ENCODE peak calls at places on chromosomes 3 and 15, in five cellular contexts. I is choroid plexus epithelial cell, R is heart left ventricle, O is fibroblast of mammary gland, F is GM10248. M is an unnamed sample.

GRCh38 chr3:98966862-98967554 is 65.5 kb upstream of the DCBLD2 start:
- DNase-seq in R (no peak), O (peak), F (no peak), I (no peak), M (no peak)

GRCh38 chr3:71708478-71709098 is 16.6 kb downstream of the EIF4E3 start:
- DNase-seq in R (no peak), I (peak), O (no peak), F (no peak), M (no peak)

GRCh38 chr3:101939391-101939790 is 90.1 kb downstream of the NFKBIZ start:
- DNase-seq in I (peak), R (no peak), F (no peak), O (no peak), M (no peak)

GRCh38 chr3:23055733-23056376 is 147.3 kb upstream of the UBE2E2 start:
- DNase-seq in I (peak), R (no peak), O (peak), F (no peak), M (no peak)

GRCh38 chr3:16841354-16841753 is 43.4 kb upstream of the PLCL2 start:
- DNase-seq in I (no peak), O (no peak), F (no peak), R (no peak), M (no peak)

GRCh38 chr3:13301295-13301987 is 118.7 kb downstream of the NUP210 start:
- DNase-seq in F (peak), I (peak), R (no peak), O (peak), M (peak)

GRCh38 chr3:184337315-184337714 is at the start of gene FAM131A:
- DNase-seq in F (no peak), R (peak), I (no peak), O (peak), M (no peak)

GRCh38 chr15:96336643-96337353 is 6.3 kb downstream of the NR2F2 start:
- DNase-seq in O (peak), I (peak), R (no peak), F (no peak), M (no peak)

GRCh38 chr15:78291698-78292097 is 7.7 kb downstream of the SKIC8 start:
- DNase-seq in F (no peak), O (no peak), I (no peak), R (no peak), M (no peak)

GRCh38 chr15:81092559-81092902 is 41.5 kb upstream of the CFAP161 start:
- DNase-seq in R (peak), F (no peak), O (no peak), I (no peak), M (no peak)

GRCh38 chr15:96338772-96339661 is 8.5 kb downstream of the NR2F2 start:
- DNase-seq in R (no peak), F (no peak), I (peak), O (peak), M (no peak)

GRCh38 chr3:167843886-167844285 is 108.4 kb downstream of the SERPINI1 start:
- DNase-seq in O (no peak), R (no peak), I (no peak), F (no peak), M (no peak)

GRCh38 chr15:60062826-60063225 is 58.7 kb downstream of the FOXB1 start:
- DNase-seq in O (peak), F (no peak), I (peak), R (no peak), M (no peak)

GRCh38 chr3:72891053-72891855 is 3.4 kb downstream of the GXYLT2 start:
- DNase-seq in F (no peak), O (peak), R (peak), I (peak), M (no peak)

GRCh38 chr3:11835028-11835639 is 11.6 kb downstream of the TAMM41 start:
- DNase-seq in I (peak), F (no peak), R (no peak), O (peak), M (no peak)

GRCh38 chr3:125192190-125193035 is 20.1 kb downstream of the SLC12A8 start:
- DNase-seq in F (peak), I (no peak), O (no peak), R (no peak), M (no peak)

GRCh38 chr15:40894689-40895308 is 549 bp downstream of the VPS18 start:
- DNase-seq in O (peak), I (peak), R (no peak), F (peak), M (peak)

GRCh38 chr3:146464005-146464595 is 5.3 kb downstream of the PLSCR2 start:
- DNase-seq in O (peak), F (no peak), I (peak), R (no peak), M (no peak)

GRCh38 chr3:52782412-52783210 is 5.2 kb downstream of the ITIH1 start:
- DNase-seq in R (no peak), F (no peak), I (no peak), O (no peak), M (no peak)

GRCh38 chr3:127177226-127177625 is 15.7 kb upstream of the PRR23E start:
- DNase-seq in R (no peak), O (peak), F (peak), I (peak), M (no peak)
- TF ChIP-seq CTCF in R (peak), O (peak), F (no peak), I (peak), M (no peak)

GRCh38 chr3:60855250-60855649 is 396.0 kb downstream of the FHIT start:
- DNase-seq in R (no peak), I (no peak), F (no peak), O (no peak), M (no peak)
- TF ChIP-seq CTCF in R (no peak), I (no peak), F (no peak), O (no peak), M (no peak)

GRCh38 chr3:161175506-161175905 is 45.6 kb upstream of the NMD3 start:
- DNase-seq in F (no peak), R (no peak), I (no peak), O (no peak), M (no peak)

GRCh38 chr3:161166051-161166450 is 55.1 kb upstream of the NMD3 start:
- DNase-seq in F (no peak), O (no peak), I (no peak), R (no peak), M (no peak)

GRCh38 chr3:161171113-161171512 is 50.0 kb upstream of the NMD3 start:
- DNase-seq in R (peak), F (no peak), O (peak), I (peak), M (peak)

GRCh38 chr3:161171639-161172552 is 49.2 kb upstream of the NMD3 start:
- DNase-seq in F (no peak), O (peak), I (peak), R (no peak), M (no peak)
- TF ChIP-seq CTCF in F (no peak), O (peak), I (peak), R (peak), M (no peak)

GRCh38 chr3:21017115-21017852 is 733.7 kb downstream of the ZNF385D start:
- DNase-seq in O (peak), F (no peak), R (no peak), I (no peak), M (no peak)
- TF ChIP-seq CTCF in O (peak), F (no peak), R (peak), I (peak), M (no peak)

GRCh38 chr3:32876920-32877319 is 59.1 kb downstream of the TRIM71 start:
- DNase-seq in I (no peak), F (no peak), O (no peak), R (no peak), M (no peak)

GRCh38 chr3:32870373-32871091 is 52.7 kb downstream of the TRIM71 start:
- DNase-seq in R (no peak), O (no peak), I (no peak), F (no peak), M (no peak)

GRCh38 chr3:32877598-32877997 is 59.8 kb downstream of the TRIM71 start:
- DNase-seq in R (no peak), I (no peak), O (no peak), F (no peak), M (no peak)

GRCh38 chr3:32872487-32873382 is 54.9 kb downstream of the TRIM71 start:
- DNase-seq in O (peak), R (no peak), I (peak), F (no peak), M (no peak)

DNA sequence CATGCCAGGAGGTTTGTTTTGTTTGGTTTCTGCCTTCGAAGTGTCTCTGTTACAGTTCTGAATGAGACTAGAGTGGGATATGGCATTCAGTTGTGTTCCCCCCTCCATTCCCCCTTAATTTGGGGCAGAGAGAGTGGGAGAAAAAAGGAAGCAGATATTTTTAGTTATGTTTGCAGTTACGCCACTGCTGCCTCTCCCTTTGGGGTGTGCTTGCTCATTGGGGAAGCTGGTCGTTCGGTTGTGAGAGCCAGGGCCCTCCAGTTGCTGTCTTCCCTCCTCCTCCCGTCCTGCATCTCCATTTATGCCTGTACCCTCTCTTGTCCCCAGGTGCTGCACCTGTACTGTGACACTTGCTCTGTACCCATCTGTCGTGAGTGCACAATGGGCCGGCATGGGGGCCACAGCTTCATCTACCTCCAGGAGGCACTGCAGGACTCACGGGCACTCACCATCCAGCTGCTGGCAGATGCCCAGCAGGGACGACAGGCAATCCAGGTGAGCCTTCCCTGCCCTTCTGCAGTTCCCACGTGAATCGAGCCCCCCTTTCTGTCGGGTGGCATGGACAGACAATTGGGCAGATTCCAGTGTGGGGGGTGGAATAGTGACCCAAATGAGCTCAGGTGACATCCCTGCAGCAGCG is 55.8 kb downstream of the TRIM71 start:
- DNase-seq in F (no peak), O (no peak), I (no peak), R (no peak), M (no peak)
- TF ChIP-seq CTCF in F (no peak), O (no peak), I (no peak), R (no peak), M (no peak)

DNA sequence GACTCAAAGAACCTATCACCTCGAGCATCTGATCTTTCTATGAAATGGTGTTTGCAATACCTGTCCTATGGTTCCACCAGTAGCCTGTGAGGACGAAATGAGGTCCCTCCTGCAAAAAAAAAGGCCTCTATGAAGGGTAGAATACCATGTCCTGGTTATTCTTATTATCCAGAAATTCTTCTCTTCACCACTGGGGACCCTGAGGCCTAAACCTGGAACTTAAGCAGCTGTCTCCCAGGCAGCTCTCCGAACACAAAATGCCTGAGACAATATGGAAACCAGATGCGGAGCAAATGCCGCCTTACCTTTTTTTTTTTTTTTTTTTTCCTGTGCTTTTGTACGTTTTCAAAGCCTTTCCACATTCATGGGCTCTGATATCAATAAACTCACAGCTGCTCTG is 62.1 kb upstream of the WNT5A start:
- DNase-seq in O (peak), F (no peak), I (peak), R (no peak), M (no peak)
- TF ChIP-seq CTCF in O (peak), F (no peak), I (peak), R (no peak), M (no peak)

DNA sequence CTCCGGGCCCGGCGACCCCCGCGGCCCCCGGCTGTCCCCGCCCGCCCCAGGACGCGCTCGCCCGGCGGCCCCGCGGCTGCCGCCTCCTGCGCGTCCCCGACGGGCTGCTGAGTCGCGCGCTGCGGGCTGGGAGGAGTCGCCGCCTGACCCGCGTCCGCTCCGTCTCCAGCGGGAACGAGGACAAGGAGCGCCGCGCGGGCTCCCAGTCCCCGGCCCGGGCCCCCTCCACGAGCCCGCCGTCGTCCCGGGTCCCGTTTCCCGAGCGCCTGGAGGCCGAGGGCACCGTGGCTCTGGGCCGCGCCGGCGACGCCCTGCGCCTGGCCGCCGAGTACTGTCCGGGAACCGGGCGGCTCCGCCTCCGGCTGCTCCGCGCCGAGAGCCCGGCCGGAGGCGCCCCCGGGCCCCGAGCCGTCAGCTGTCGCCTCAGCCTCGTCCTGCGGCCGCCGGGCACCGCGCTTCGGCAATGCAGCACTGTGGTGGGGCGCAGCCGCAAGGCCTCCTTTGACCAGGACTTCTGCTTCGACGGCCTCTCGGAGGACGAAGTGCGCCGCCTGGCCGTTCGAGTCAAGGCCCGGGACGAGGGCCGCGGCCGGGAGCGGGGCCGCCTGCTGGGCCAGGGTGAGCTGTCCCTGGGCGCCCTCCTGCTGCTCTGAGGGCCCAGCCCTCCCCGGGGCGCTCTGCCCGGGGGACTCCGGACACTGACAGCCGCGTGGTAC is 1.5 kb downstream of the C2CD4A start:
- DNase-seq in I (no peak), R (peak), O (peak), F (peak), M (peak)
- TF ChIP-seq CTCF in I (peak), R (peak), O (no peak), F (peak), M (no peak)

GRCh38 chr15:51917493-51917892 is 54.1 kb downstream of the LEO1 start:
- DNase-seq in I (peak), F (no peak), R (no peak), O (peak), M (peak)
- TF ChIP-seq CTCF in I (peak), F (peak), R (no peak), O (peak), M (peak)

GRCh38 chr3:33318709-33319380 is 41.6 kb downstream of the FBXL2 start:
- DNase-seq in I (peak), F (no peak), O (no peak), R (no peak), M (peak)
- TF ChIP-seq CTCF in I (peak), F (no peak), O (peak), R (no peak), M (no peak)

M was measured in activated CD8-positive, alpha-beta T cell treated with anti-CD3 and anti-CD28 coated beads for 36 hours.